ENCODE peak calls at places on chromosomes 4 and X, in eight cellular contexts. Q is endothelial cell of umbilical vein; B is HCT116; D is psoas muscle; Y is CD8-positive, alpha-beta T cell; S is esophagus muscularis mucosa; O is AG10803; E is choroid plexus epithelial cell. C is an unnamed sample.

GRCh38 chr4:5808081-5808741 is 84.7 kb downstream of the CRMP1 start:
- DNase-seq in Q (peak), B (no peak), S (no peak), D (no peak), E (peak), Y (no peak), O (peak), C (no peak)

GRCh38 chr4:42904986-42905385 is 12.5 kb downstream of the GRXCR1 start:
- DNase-seq in O (no peak), Y (no peak), B (no peak), D (no peak), E (no peak), Q (no peak), S (no peak), C (no peak)

GRCh38 chrX:7316887-7317286 is 168.9 kb upstream of the PUDP start:
- DNase-seq in Q (no peak), E (peak), B (no peak), S (no peak), D (no peak), Y (no peak), O (peak), C (peak)

GRCh38 chr4:154485127-154485773 is 6.3 kb downstream of the DCHS2 start:
- DNase-seq in S (no peak), D (no peak), Q (no peak), E (no peak), B (no peak), O (no peak), Y (no peak), C (no peak)

GRCh38 chrX:95117556-95117955 is 1443.5 kb downstream of the FAM133A start:
- DNase-seq in O (no peak), Y (no peak), Q (no peak), E (no peak), S (no peak), B (no peak), D (no peak), C (no peak)

GRCh38 chr4:7964890-7965662 is 25.4 kb upstream of the AFAP1 start:
- DNase-seq in Y (no peak), E (peak), S (no peak), Q (peak), B (no peak), O (peak), D (peak), C (no peak)

GRCh38 chr4:89314291-89314690 is 6.7 kb upstream of the GPRIN3 start:
- DNase-seq in O (peak), Q (no peak), S (no peak), D (no peak), E (no peak), Y (no peak), B (no peak), C (no peak)

GRCh38 chr4:788636-789297 is 37.2 kb downstream of the CPLX1 start:
- DNase-seq in Y (no peak), O (no peak), B (no peak), D (no peak), E (no peak), Q (no peak), S (no peak), C (no peak)

GRCh38 chr4:52864816-52865215 is 2.7 kb downstream of the RASL11B start:
- DNase-seq in Y (no peak), E (peak), S (no peak), Q (peak), O (peak), B (no peak), D (no peak), C (no peak)

GRCh38 chr4:2856266-2856665 is 12.6 kb downstream of the ADD1 start:
- DNase-seq in O (no peak), Q (no peak), E (no peak), S (no peak), Y (no peak), B (no peak), D (no peak), C (no peak)

GRCh38 chr4:120829113-120829831 is 93.3 kb downstream of the PRDM5 start:
- DNase-seq in Y (no peak), E (peak), B (no peak), Q (no peak), D (no peak), O (peak), S (no peak), C (no peak)

GRCh38 chrX:51332188-51332942 is at the start of gene NUDT10:
- DNase-seq in O (peak), Q (peak), S (no peak), Y (peak), E (peak), D (peak), B (no peak), C (no peak)

GRCh38 chr4:139279723-139280620 is at the start of gene MGARP:
- DNase-seq in Q (peak), O (no peak), S (no peak), E (peak), Y (peak), B (no peak), D (peak), C (no peak)

DNA sequence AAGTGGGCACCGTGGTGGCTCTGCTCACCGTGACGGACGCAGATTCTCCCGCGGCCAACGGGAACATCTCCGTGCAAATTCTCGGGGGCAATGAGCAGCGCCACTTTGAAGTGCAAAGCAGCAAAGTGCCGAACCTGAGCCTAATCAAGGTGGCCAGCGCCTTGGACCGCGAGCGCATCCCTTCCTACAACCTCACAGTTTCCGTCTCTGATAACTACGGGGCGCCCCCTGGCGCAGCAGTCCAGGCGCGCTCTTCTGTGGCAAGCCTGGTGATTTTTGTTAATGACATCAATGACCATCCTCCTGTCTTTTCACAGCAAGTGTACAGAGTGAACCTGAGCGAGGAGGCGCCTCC is 2.7 kb downstream of the FAT4 start:
- DNase-seq in Y (no peak), D (peak), Q (no peak), E (peak), O (peak), S (no peak), B (no peak), C (no peak)
- TF ChIP-seq CTCF in Y (no peak), D (peak), Q (peak), E (peak), O (peak), S (peak), B (no peak), C (peak)

DNA sequence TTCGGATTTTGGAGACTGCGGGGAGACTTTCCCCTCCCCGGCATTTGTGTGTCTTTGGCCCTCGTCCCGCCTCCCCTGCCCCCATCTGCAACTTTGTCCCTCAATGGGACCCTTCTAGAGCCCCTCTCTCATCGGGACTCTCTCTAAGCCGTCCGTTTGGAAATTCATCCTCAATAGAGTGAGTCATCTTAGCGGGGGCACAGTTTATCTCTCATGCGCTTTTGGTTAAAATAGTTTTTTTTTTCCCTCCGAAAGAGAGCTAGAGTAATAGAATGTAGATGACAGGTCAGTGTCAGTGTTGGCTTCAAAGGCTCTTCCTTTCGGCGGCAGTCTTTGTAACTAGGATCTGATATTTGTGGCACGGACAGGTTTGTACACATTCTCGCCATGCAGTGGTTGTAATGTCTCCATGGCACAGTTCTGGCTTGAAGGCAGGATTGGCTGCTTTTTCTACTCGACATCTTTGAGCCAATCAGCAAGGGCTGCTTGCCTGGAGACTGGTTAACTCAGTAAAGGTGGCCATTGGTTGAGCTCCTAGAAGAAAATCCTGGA is 966 bp downstream of the N4BP2 start:
- DNase-seq in Q (peak), S (peak), B (peak), Y (peak), D (peak), E (peak), O (peak), C (peak)
- H3K4me3 ChIP-seq in Q (peak), S (peak), B (peak), Y (peak), D (peak), E (peak), O (peak), C (peak)

DNA sequence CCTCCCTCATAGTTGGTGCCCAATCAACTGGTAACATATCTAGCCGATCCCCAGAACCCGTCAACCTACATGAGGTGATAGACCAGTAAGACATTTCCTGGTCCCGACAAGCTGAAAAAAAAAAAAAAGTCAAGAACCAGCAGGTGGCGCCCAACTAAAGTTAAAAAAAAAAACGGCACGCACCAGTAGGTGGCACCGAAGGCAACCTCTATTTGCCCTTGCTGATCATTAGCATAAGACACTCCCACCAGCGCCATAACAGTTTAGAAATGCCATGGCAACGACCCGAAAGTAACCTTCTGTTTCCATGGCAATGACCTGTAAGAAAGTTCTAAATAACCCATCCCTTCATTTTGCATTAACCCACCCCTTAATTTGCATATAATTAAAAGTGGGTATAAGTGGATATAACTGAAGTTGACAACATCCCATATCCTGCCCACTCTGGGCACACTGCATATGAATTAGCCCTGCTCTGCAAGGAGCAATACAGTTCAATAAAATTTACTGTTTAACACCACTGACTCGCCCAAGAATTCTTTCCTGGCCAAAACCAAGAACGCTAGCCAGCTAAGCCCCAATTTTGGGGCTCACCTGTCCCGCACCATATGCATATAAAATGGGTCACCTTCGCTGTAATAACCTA is 83.9 kb upstream of the SPANXB1 start:
- DNase-seq in Q (peak), B (peak), Y (no peak), D (no peak), S (no peak), O (peak), E (peak), C (peak)
- TF ChIP-seq CTCF in Q (peak), B (peak), Y (no peak), D (peak), S (peak), O (peak), E (peak), C (peak)

DNA sequence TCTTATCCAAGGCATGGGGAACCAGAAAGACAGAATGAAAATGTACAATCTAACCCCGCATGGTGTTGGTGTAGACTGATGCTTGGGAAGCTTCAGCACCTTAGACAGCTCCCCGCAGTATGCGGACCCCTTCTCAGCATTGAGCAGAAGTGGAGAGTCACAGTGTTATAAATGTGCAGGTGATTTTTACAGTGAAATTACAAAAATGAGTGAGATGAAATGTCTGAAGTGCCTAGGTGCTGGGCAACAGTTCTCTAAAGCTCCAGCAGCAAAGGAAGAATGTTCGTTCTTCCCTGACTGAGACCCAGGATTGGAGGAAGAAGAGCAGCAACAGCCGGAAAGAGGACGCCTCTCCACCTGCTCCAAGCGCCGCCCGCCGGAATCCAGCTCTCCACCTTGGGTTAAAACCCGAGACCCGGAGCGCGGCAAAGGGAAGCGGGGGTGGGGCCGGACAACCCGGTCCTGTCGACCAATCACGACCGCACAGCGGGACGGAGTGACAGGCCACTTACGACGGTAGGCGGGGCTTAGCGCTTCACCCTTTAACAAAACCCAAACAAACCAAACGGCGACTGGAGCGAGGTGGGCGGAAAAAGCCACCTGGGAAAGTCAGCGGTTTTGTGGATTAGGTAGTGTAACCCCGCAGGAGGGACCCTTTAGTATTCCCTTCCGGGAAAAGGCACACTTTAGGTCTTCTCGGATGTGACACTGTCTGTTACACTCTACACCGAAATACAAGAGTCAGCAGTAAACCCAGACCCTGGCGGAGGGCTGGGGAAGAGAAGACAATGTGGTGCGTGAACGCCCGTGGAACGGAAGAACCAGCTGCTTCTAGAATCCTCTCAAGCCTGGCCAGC is at the start of gene GLRA3:
- DNase-seq in E (peak), O (no peak), S (no peak), B (no peak), Q (no peak), D (peak), Y (no peak), C (no peak)
- H3K4me3 ChIP-seq in E (peak), O (no peak), S (peak), B (no peak), Q (no peak), D (no peak), Y (no peak), C (no peak)